ENCODE peak calls at places on chromosomes 13 and 19, in four cellular contexts. O is thoracic aorta; C is CD8-positive, alpha-beta T cell; Z is GM12865. I is an unnamed sample.

GRCh38 chr19:46951236-46951986 is 68.2 kb upstream of the NPAS1 start:
- DNase-seq in O (no peak), C (no peak), Z (peak; percentile 47), I (no peak)

GRCh38 chr13:29159871-29160270 is 339.7 kb downstream of the MTUS2 start:
- DNase-seq in O (no peak), C (no peak), Z (no peak), I (no peak)

GRCh38 chr19:3508771-3509535 is 2.8 kb downstream of the FZR1 start:
- DNase-seq in O (no peak), C (no peak), Z (no peak), I (no peak)

GRCh38 chr19:1396768-1397679 is 4.3 kb downstream of the GAMT start:
- DNase-seq in O (no peak), C (no peak), Z (no peak), I (no peak)

GRCh38 chr19:35940078-35940775 is 4.1 kb downstream of the LRFN3 start:
- DNase-seq in O (no peak), C (no peak), Z (no peak), I (no peak)

GRCh38 chr19:10976200-10976892 is 15.5 kb downstream of the SMARCA4 start:
- DNase-seq in O (no peak), C (no peak), Z (no peak), I (peak; percentile 53)

GRCh38 chr13:111860161-111860560 is 206.8 kb upstream of the SOX1 start:
- DNase-seq in O (no peak), C (no peak), Z (no peak), I (no peak)

GRCh38 chr13:95509521-95510315 is 42.8 kb upstream of the CLDN10 start:
- DNase-seq in O (no peak), C (no peak), Z (no peak), I (no peak)

GRCh38 chr19:33375156-33375744 is 1.7 kb downstream of the CEBPG start:
- DNase-seq in O (no peak), C (no peak), Z (no peak), I (peak; percentile 4)

GRCh38 chr19:2015611-2015950 is at the start of gene BTBD2:
- DNase-seq in O (no peak), C (no peak), Z (peak; percentile 82), I (peak; percentile 73)

GRCh38 chr19:40690699-40691420 is 409 bp upstream of the NUMBL start:
- DNase-seq in O (peak; percentile 89), C (peak; percentile 67), Z (peak; percentile 94), I (peak; percentile 88)

GRCh38 chr13:110306340-110306959 is 507 bp downstream of the COL4A1 start:
- DNase-seq in O (no peak), C (no peak), Z (no peak), I (no peak)

GRCh38 chr13:48731957-48732569 is 78.3 kb downstream of the CYSLTR2 start:
- DNase-seq in O (no peak), C (peak; percentile 29), Z (peak; percentile 73), I (peak; percentile 33)

GRCh38 chr13:45196622-45197021 is 4.2 kb downstream of the KCTD4 start:
- DNase-seq in O (no peak), C (no peak), Z (peak; percentile 41), I (no peak)

GRCh38 chr19:5352229-5352763 is 11.7 kb upstream of the PTPRS start:
- DNase-seq in O (no peak), C (no peak), Z (no peak), I (no peak)

GRCh38 chr19:52524086-52524485 is 3.4 kb upstream of the ZNF808 start:
- DNase-seq in O (no peak), C (no peak), Z (no peak), I (no peak)

GRCh38 chr13:71977028-71977427 is 110.0 kb upstream of the DACH1 start:
- DNase-seq in O (no peak), C (no peak), Z (no peak), I (no peak)

GRCh38 chr19:43908659-43909058 is 26.4 kb downstream of the ZNF45 start:
- DNase-seq in O (no peak), C (no peak), Z (no peak), I (no peak)

GRCh38 chr13:99659234-99659633 is 158.0 kb downstream of the TM9SF2 start:
- DNase-seq in O (no peak), C (no peak), Z (peak; percentile 46), I (no peak)

GRCh38 chr19:17605761-17606745 is 50.6 kb downstream of the COLGALT1 start:
- DNase-seq in O (peak; percentile 23), C (peak; percentile 67), Z (peak; percentile 96), I (peak; percentile 97)

GRCh38 chr13:95474992-95475391 is 77.5 kb upstream of the CLDN10 start:
- DNase-seq in O (no peak), C (no peak), Z (no peak), I (no peak)

GRCh38 chr13:34116651-34117050 is 298.7 kb downstream of the RFC3 start:
- DNase-seq in O (no peak), C (no peak), Z (no peak), I (no peak)

GRCh38 chr19:13284929-13285928 is 135.0 kb downstream of the IER2 start:
- DNase-seq in O (no peak), C (no peak), Z (no peak), I (no peak)

GRCh38 chr19:35357867-35358573 is at the start of gene FFAR3:
- DNase-seq in O (no peak), C (no peak), Z (no peak), I (no peak)

GRCh38 chr13:113577881-113578435 is 6.6 kb upstream of the TFDP1 start:
- DNase-seq in O (no peak), C (no peak), Z (no peak), I (no peak)

GRCh38 chr19:507286-508203 is at the start of gene TPGS1:
- DNase-seq in O (no peak), C (peak; percentile 50), Z (peak; percentile 89), I (peak; percentile 85)

GRCh38 chr19:50649433-50650391 is at the start of gene C19orf81:
- DNase-seq in O (no peak), C (no peak), Z (no peak), I (peak; percentile 73)

GRCh38 chr13:51644649-51645048 is 60.4 kb downstream of the WDFY2 start:
- DNase-seq in O (no peak), C (no peak), Z (peak; percentile 27), I (peak; percentile 7)

GRCh38 chr19:30449673-30450072 is 77.5 kb downstream of the ZNF536 start:
- DNase-seq in O (no peak), C (no peak), Z (no peak), I (no peak)

GRCh38 chr19:30448386-30449130 is 76.4 kb downstream of the ZNF536 start:
- DNase-seq in O (no peak), C (no peak), Z (no peak), I (no peak)

GRCh38 chr19:30450101-30450500 is 77.9 kb downstream of the ZNF536 start:
- DNase-seq in O (no peak), C (no peak), Z (no peak), I (no peak)

GRCh38 chr19:30450945-30451344 is 78.8 kb downstream of the ZNF536 start:
- DNase-seq in O (no peak), C (no peak), Z (no peak), I (no peak)

DNA sequence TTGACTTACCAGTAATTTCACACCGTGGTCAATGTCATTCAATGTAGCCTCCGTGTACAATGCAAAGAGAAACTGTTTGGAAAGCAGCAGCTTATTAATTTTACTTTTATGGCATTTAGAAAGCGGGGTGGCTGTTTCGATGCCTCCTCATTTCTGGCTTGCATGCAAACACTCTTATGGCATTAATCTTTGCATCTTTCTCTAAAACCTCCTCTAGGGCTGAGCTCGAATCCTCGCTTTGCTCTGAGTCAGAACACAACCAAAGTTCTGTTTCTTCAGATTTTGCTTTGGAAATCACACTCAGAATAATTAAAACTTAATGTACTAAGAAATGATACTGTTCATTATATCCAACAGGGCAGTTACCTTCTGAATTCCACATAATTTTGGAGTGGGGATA is 77.0 kb downstream of the ZNF536 start:
- DNase-seq in O (no peak), C (no peak), Z (no peak), I (no peak)
- H3K4me3 ChIP-seq in O (no peak overlapping the region), C (no peak overlapping the region), Z (no peak overlapping the region), I (no peak overlapping the region)

GRCh38 chr19:45876161-45876410 is 9.9 kb downstream of the IRF2BP1 start:
- DNase-seq in O (no peak), C (no peak), Z (peak; percentile 40), I (no peak)
- H3K4me3 ChIP-seq in O (no peak overlapping the region), C (no peak overlapping the region), Z (no peak overlapping the region), I (no peak overlapping the region)

GRCh38 chr13:50358221-50358620 is 343.0 kb downstream of the KCNRG start:
- DNase-seq in O (no peak), C (no peak), Z (no peak), I (no peak)

GRCh38 chr13:50355797-50356196 is 340.6 kb downstream of the KCNRG start:
- DNase-seq in O (no peak), C (no peak), Z (peak; percentile 37), I (no peak)

GRCh38 chr13:50357136-50357535 is 341.9 kb downstream of the KCNRG start:
- DNase-seq in O (no peak), C (no peak), Z (no peak), I (no peak)

GRCh38 chr13:50358715-50359367 is 343.6 kb downstream of the KCNRG start:
- DNase-seq in O (no peak), C (no peak), Z (no peak), I (no peak)

DNA sequence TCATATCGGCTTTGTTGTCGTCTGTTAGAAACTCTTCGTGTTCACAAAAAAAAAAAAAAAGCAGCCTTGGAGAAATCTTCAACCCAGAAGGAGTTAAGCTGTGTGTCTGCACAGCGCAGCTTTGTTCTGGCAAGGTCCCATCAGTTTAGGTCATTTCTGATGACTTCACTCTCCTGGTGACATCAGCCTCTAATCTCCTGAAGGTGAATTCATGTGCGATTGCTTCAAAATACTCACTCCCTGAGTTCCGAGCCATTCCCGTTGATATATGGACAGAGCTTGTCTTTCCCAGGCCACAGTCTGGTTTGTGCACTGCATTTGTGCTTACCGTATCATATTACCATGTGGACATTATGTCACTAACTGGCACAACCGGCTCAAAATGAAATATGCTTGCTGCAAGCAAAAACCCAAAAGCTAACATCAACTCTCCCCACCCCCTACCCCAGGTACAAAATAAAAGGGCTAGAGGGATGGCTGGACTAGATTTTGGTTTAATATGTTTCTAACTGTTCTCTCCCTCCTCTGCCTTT is 342.4 kb downstream of the KCNRG start:
- DNase-seq in O (no peak), C (no peak), Z (no peak), I (no peak)
- H3K4me3 ChIP-seq in O (peak overlapping the region; percentile 39), C (no peak overlapping the region), Z (no peak overlapping the region), I (no peak overlapping the region)

GRCh38 chr13:25169951-25170553 is 2.0 kb downstream of the AMER2 start:
- DNase-seq in O (no peak), C (no peak), Z (no peak), I (no peak)

GRCh38 chr13:25169356-25169755 is 2.7 kb downstream of the AMER2 start:
- DNase-seq in O (no peak), C (no peak), Z (no peak), I (no peak)

GRCh38 chr13:25171517-25172302 is at the start of gene AMER2:
- DNase-seq in O (no peak), C (no peak), Z (peak; percentile 22), I (no peak)

GRCh38 chr13:25171170-25171516 is 945 bp downstream of the AMER2 start:
- DNase-seq in O (no peak), C (no peak), Z (no peak), I (no peak)

GRCh38 chr13:25170554-25171107 is 1.5 kb downstream of the AMER2 start:
- DNase-seq in O (no peak), C (no peak), Z (no peak), I (no peak)
- H3K4me3 ChIP-seq in O (peak overlapping the region; percentile 61), C (no peak overlapping the region), Z (peak overlapping the region; percentile 36), I (no peak overlapping the region)

GRCh38 chr19:38494379-38494778 is 60.9 kb downstream of the RYR1 start:
- DNase-seq in O (no peak), C (no peak), Z (no peak), I (no peak)
- H3K4me3 ChIP-seq in O (no peak overlapping the region), C (no peak overlapping the region), Z (no peak overlapping the region), I (no peak overlapping the region)